ENCODE peak calls at places on chromosomes 1 and 21, in six cellular contexts. One of them, this sample, is unnamed.
A peak's percentile ranks its signal among the peaks of the same experiment; 100 is the strongest.

GRCh38 chr1:240424740-240425464 is 187.1 kb downstream of the GREM2 start:
- DNase-seq in K562: no peak
- DNase-seq in A549: no peak
- DNase-seq in endothelial cell of umbilical vein: no peak
- DNase-seq in HepG2: no peak
- DNase-seq in H1: no peak
- DNase-seq in this sample: no peak

GRCh38 chr1:18271336-18271735 is 163.7 kb downstream of the IGSF21 start:
- DNase-seq in HepG2: no peak
- DNase-seq in K562: no peak
- DNase-seq in A549: no peak
- DNase-seq in endothelial cell of umbilical vein: no peak
- DNase-seq in H1: no peak
- DNase-seq in this sample: no peak

GRCh38 chr1:85850238-85850637 is 142.0 kb upstream of the ZNHIT6 start:
- DNase-seq in H1: no peak
- DNase-seq in HepG2: peak; percentile 1
- DNase-seq in A549: peak; percentile 51
- DNase-seq in K562: no peak
- DNase-seq in endothelial cell of umbilical vein: peak; percentile 10
- DNase-seq in this sample: no peak

GRCh38 chr21:45941338-45941710 is 40.2 kb upstream of the COL6A1 start:
- DNase-seq in endothelial cell of umbilical vein: no peak
- DNase-seq in A549: no peak
- DNase-seq in HepG2: no peak
- DNase-seq in H1: no peak
- DNase-seq in K562: no peak
- DNase-seq in this sample: no peak

GRCh38 chr21:38796426-38796825 is 9.3 kb upstream of the ETS2 start:
- DNase-seq in A549: no peak
- DNase-seq in K562: peak; percentile 46
- DNase-seq in HepG2: no peak
- DNase-seq in H1: no peak
- DNase-seq in endothelial cell of umbilical vein: peak; percentile 21
- DNase-seq in this sample: no peak

GRCh38 chr1:247228133-247228532 is 27.7 kb upstream of the VN1R5 start:
- DNase-seq in HepG2: no peak
- DNase-seq in A549: no peak
- DNase-seq in endothelial cell of umbilical vein: no peak
- DNase-seq in H1: no peak
- DNase-seq in K562: peak; percentile 29
- DNase-seq in this sample: no peak

GRCh38 chr21:45050361-45050785 is 24.0 kb upstream of the ADARB1 start:
- DNase-seq in H1: no peak
- DNase-seq in A549: no peak
- DNase-seq in K562: no peak
- DNase-seq in HepG2: no peak
- DNase-seq in endothelial cell of umbilical vein: no peak
- DNase-seq in this sample: no peak

GRCh38 chr1:235160395-235160964 is 570 bp downstream of the RBM34 start:
- DNase-seq in A549: no peak
- DNase-seq in H1: no peak
- DNase-seq in HepG2: peak; percentile 50
- DNase-seq in endothelial cell of umbilical vein: no peak
- DNase-seq in K562: no peak
- DNase-seq in this sample: no peak

GRCh38 chr1:99445486-99445885 is 181.2 kb downstream of the PLPPR4 start:
- DNase-seq in K562: no peak
- DNase-seq in HepG2: no peak
- DNase-seq in endothelial cell of umbilical vein: peak; percentile 79
- DNase-seq in A549: no peak
- DNase-seq in H1: no peak
- DNase-seq in this sample: no peak

GRCh38 chr21:42289926-42290325 is 25.3 kb downstream of the TFF3 start:
- DNase-seq in H1: no peak
- DNase-seq in HepG2: no peak
- DNase-seq in K562: no peak
- DNase-seq in A549: no peak
- DNase-seq in endothelial cell of umbilical vein: no peak
- DNase-seq in this sample: no peak

GRCh38 chr1:47881505-47882442 is 115.4 kb downstream of the TRABD2B start:
- DNase-seq in A549: no peak
- DNase-seq in endothelial cell of umbilical vein: no peak
- DNase-seq in H1: no peak
- DNase-seq in HepG2: no peak
- DNase-seq in K562: no peak
- DNase-seq in this sample: no peak

GRCh38 chr1:25810341-25811299 is 9.1 kb upstream of the MTFR1L start:
- DNase-seq in HepG2: peak; percentile 25
- DNase-seq in K562: peak; percentile 82
- DNase-seq in A549: peak; percentile 54
- DNase-seq in endothelial cell of umbilical vein: peak; percentile 44
- DNase-seq in H1: peak; percentile 59
- DNase-seq in this sample: peak; percentile 96

GRCh38 chr1:91007827-91008226 is 14.0 kb downstream of the ZNF644 start:
- DNase-seq in endothelial cell of umbilical vein: no peak
- DNase-seq in HepG2: no peak
- DNase-seq in H1: no peak
- DNase-seq in A549: no peak
- DNase-seq in K562: no peak
- DNase-seq in this sample: no peak

GRCh38 chr1:112998592-112999235 is 42.7 kb upstream of the SLC16A1 start:
- DNase-seq in HepG2: peak; percentile 31
- DNase-seq in A549: no peak
- DNase-seq in K562: peak; percentile 35
- DNase-seq in H1: no peak
- DNase-seq in endothelial cell of umbilical vein: peak; percentile 82
- DNase-seq in this sample: no peak
- TF ChIP-seq JUN in HepG2: no peak
- TF ChIP-seq JUN in A549: no peak
- TF ChIP-seq JUN in K562: no peak
- TF ChIP-seq JUN in H1: no peak
- TF ChIP-seq JUN in endothelial cell of umbilical vein: no peak
- TF ChIP-seq JUN in this sample: no peak

GRCh38 chr21:33211305-33211704 is 18.4 kb upstream of the IFNAR2 start:
- DNase-seq in A549: no peak
- DNase-seq in HepG2: no peak
- DNase-seq in K562: no peak
- DNase-seq in endothelial cell of umbilical vein: no peak
- DNase-seq in H1: no peak
- DNase-seq in this sample: no peak
- TF ChIP-seq JUN in A549: no peak
- TF ChIP-seq JUN in HepG2: no peak
- TF ChIP-seq JUN in K562: no peak
- TF ChIP-seq JUN in endothelial cell of umbilical vein: no peak
- TF ChIP-seq JUN in H1: no peak
- TF ChIP-seq JUN in this sample: no peak

DNA sequence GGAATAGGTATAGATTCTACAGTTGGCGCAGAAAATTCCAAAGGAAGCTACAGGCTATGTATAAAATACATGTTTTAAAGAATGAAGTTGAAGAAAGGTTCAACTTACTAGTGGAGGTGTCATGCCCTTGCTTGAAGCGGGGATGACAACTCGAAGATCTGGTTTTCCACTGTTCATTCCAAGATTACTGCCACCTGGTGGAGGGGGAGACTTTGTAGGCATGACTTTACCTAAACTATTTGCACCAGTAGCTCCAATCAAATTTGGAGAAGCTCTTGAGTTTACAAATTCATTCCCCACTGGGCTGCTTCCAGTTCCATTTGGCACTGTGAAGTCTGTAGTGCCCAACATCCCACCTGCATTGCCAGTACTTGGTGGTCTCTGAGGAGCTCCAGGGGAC is 81.7 kb downstream of the AXDND1 start:
- DNase-seq in endothelial cell of umbilical vein: peak; percentile 4
- DNase-seq in K562: peak; percentile 21
- DNase-seq in HepG2: peak; percentile 35
- DNase-seq in A549: no peak
- DNase-seq in H1: no peak
- DNase-seq in this sample: peak; percentile 30
- TF ChIP-seq JUN in endothelial cell of umbilical vein: no peak
- TF ChIP-seq JUN in K562: no peak
- TF ChIP-seq JUN in HepG2: no peak
- TF ChIP-seq JUN in A549: no peak
- TF ChIP-seq JUN in H1: no peak
- TF ChIP-seq JUN in this sample: no peak

GRCh38 chr1:20601123-20601825 is 12.4 kb downstream of the CDA start:
- DNase-seq in HepG2: no peak
- DNase-seq in H1: no peak
- DNase-seq in endothelial cell of umbilical vein: peak; percentile 54
- DNase-seq in K562: peak; percentile 42
- DNase-seq in A549: no peak
- DNase-seq in this sample: no peak

GRCh38 chr1:20604678-20605077 is 15.8 kb downstream of the CDA start:
- DNase-seq in K562: no peak
- DNase-seq in H1: no peak
- DNase-seq in endothelial cell of umbilical vein: no peak
- DNase-seq in HepG2: no peak
- DNase-seq in A549: no peak
- DNase-seq in this sample: no peak

GRCh38 chr1:20602851-20603450 is 14.1 kb downstream of the CDA start:
- DNase-seq in H1: no peak
- DNase-seq in K562: no peak
- DNase-seq in A549: no peak
- DNase-seq in endothelial cell of umbilical vein: no peak
- DNase-seq in HepG2: no peak
- DNase-seq in this sample: no peak

GRCh38 chr1:20600156-20600555 is 11.3 kb downstream of the CDA start:
- DNase-seq in H1: no peak
- DNase-seq in K562: no peak
- DNase-seq in A549: no peak
- DNase-seq in HepG2: no peak
- DNase-seq in endothelial cell of umbilical vein: no peak
- DNase-seq in this sample: no peak

DNA sequence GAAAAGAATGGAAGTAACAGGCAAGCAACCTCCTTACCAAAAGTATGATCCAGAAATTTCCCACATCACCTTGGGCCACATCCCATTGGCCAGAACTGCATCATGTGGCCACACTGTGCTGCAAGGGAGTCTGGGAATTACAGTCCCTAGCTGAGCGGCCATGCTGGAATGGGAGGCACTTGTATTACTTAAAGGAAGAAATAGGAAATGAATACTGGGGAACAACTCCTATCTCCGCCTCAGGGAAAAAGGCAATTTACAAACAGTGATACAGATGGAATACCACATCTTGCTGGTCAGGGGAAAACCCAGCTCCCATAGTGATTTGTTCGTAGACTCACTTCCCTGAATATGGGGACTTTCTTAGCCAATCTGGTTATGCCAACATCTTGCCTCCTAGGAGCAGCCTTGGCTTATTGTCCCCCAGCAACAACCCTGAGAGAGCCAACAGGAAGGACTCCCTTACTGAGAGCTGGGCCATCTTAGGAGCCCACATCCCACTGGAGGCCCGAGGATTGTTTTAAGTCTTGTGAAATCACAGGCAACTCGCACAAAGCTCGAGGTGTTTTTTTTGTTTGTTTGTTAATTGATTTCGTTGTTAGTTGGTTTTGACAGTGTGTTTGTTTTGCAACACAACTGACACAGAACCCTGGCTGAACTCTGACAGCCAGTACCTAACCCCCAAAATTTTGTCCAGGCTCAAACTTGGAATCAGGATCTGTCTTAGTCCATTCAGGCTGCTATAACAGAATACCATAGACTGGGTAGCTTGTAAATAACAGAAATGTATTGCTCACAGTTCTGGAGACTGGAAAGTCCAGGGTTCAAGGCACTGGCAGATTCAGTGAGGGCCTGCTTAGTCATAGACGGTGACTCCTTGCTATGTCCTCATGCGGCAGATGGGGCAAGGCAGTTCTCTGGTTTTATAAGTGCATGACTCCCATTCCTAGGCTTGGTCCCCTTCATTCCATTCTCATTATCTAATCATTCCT is 14.9 kb downstream of the CDA start:
- DNase-seq in K562: no peak
- DNase-seq in A549: no peak
- DNase-seq in H1: no peak
- DNase-seq in endothelial cell of umbilical vein: no peak
- DNase-seq in HepG2: peak; percentile 40
- DNase-seq in this sample: no peak
- TF ChIP-seq JUN in K562: no peak
- TF ChIP-seq JUN in A549: no peak
- TF ChIP-seq JUN in H1: no peak
- TF ChIP-seq JUN in endothelial cell of umbilical vein: no peak
- TF ChIP-seq JUN in HepG2: no peak
- TF ChIP-seq JUN in this sample: no peak

DNA sequence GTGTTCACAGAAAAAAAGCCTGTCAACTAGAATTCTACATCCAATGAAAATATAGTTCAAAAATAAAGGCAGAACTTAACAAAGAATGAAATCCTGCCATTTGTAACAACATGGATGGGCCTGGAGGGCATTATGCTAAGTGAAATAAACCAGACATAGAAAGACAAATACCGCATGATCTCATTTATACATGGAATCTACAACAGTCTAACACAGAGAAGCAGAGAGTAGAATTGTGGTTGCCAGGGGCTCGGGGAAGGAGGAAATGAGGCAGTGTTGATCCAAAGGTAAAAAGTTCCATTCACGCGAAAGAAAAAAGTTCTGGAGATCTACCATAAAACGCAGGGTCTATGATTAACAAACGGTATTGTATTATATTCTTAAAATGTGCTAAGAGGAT is 282.6 kb downstream of the MRPL39 start:
- DNase-seq in A549: no peak
- DNase-seq in K562: no peak
- DNase-seq in endothelial cell of umbilical vein: no peak
- DNase-seq in H1: no peak
- DNase-seq in HepG2: no peak
- DNase-seq in this sample: no peak
- TF ChIP-seq JUN in A549: no peak
- TF ChIP-seq JUN in K562: no peak
- TF ChIP-seq JUN in endothelial cell of umbilical vein: no peak
- TF ChIP-seq JUN in H1: no peak
- TF ChIP-seq JUN in HepG2: no peak
- TF ChIP-seq JUN in this sample: no peak

GRCh38 chr1:65178235-65178634 is 30.2 kb downstream of the AK4 start:
- DNase-seq in HepG2: no peak
- DNase-seq in endothelial cell of umbilical vein: no peak
- DNase-seq in H1: no peak
- DNase-seq in K562: peak; percentile 21
- DNase-seq in A549: no peak
- DNase-seq in this sample: no peak
- TF ChIP-seq JUN in HepG2: no peak
- TF ChIP-seq JUN in endothelial cell of umbilical vein: no peak
- TF ChIP-seq JUN in H1: no peak
- TF ChIP-seq JUN in K562: no peak
- TF ChIP-seq JUN in A549: no peak
- TF ChIP-seq JUN in this sample: no peak

DNA sequence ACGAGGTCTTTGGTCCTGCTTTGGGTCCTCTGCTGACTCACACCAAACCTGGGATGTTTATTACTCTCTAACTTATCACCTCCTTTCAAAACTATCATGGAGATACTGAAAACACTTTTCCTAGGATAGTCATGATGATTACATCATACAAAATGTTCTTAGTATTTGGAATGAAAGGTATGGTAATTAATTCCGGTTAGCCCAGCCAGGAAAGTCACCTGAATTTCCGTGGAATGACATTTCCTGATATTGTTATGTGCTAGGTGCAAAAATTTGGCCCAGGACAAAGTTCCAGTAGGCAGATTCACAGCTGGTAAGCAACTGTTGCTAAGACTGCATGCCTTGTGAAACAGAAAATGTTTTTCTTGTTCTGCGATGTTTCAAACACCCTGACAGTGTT is 203.4 kb downstream of the ZNF648 start:
- DNase-seq in K562: no peak
- DNase-seq in H1: no peak
- DNase-seq in endothelial cell of umbilical vein: no peak
- DNase-seq in HepG2: no peak
- DNase-seq in A549: no peak
- DNase-seq in this sample: no peak
- TF ChIP-seq JUN in K562: no peak
- TF ChIP-seq JUN in H1: no peak
- TF ChIP-seq JUN in endothelial cell of umbilical vein: no peak
- TF ChIP-seq JUN in HepG2: no peak
- TF ChIP-seq JUN in A549: no peak
- TF ChIP-seq JUN in this sample: no peak